ENCODE peak calls at places on chromosomes 3 and 15, in four cellular contexts. One of them, this sample, is unnamed.

GRCh38 chr3:21705769-21706168 is 45.2 kb downstream of the ZNF385D start:
- DNase-seq in K562: no peak
- DNase-seq in SK-N-SH: no peak
- DNase-seq in WTC11: no peak
- DNase-seq in this sample: no peak

GRCh38 chr3:124084398-124084881 is 92.5 kb upstream of the ROPN1 start:
- DNase-seq in SK-N-SH: no peak
- DNase-seq in K562: no peak
- DNase-seq in WTC11: no peak
- DNase-seq in this sample: no peak

GRCh38 chr3:45687828-45688193 is 1.4 kb upstream of the SACM1L start:
- DNase-seq in K562: no peak
- DNase-seq in WTC11: no peak
- DNase-seq in SK-N-SH: no peak
- DNase-seq in this sample: no peak

GRCh38 chr3:45054196-45054857 is 28.2 kb downstream of the CLEC3B start:
- DNase-seq in K562: no peak
- DNase-seq in SK-N-SH: no peak
- DNase-seq in WTC11: no peak
- DNase-seq in this sample: no peak

GRCh38 chr15:68797157-68797556 is 23.5 kb downstream of the ANP32A start:
- DNase-seq in K562: no peak
- DNase-seq in SK-N-SH: no peak
- DNase-seq in WTC11: no peak
- DNase-seq in this sample: no peak

GRCh38 chr15:85750319-85750806 is 44.4 kb downstream of the KLHL25 start:
- DNase-seq in WTC11: no peak
- DNase-seq in SK-N-SH: no peak
- DNase-seq in K562: no peak
- DNase-seq in this sample: no peak

GRCh38 chr15:68642491-68642845 is 63.7 kb downstream of the CORO2B start:
- DNase-seq in WTC11: no peak
- DNase-seq in SK-N-SH: no peak
- DNase-seq in K562: no peak
- DNase-seq in this sample: no peak

GRCh38 chr3:157045238-157045860 is 114.6 kb downstream of the CCNL1 start:
- DNase-seq in WTC11: peak; percentile 36
- DNase-seq in SK-N-SH: no peak
- DNase-seq in K562: peak; percentile 15
- DNase-seq in this sample: no peak

GRCh38 chr3:60217156-60217911 is 1033.9 kb downstream of the FHIT start:
- DNase-seq in SK-N-SH: no peak
- DNase-seq in K562: no peak
- DNase-seq in WTC11: no peak
- DNase-seq in this sample: no peak

GRCh38 chr3:104273046-104273649 is 1093.6 kb upstream of the ALCAM start:
- DNase-seq in K562: no peak
- DNase-seq in WTC11: no peak
- DNase-seq in SK-N-SH: no peak
- DNase-seq in this sample: no peak

GRCh38 chr3:196974661-196975060 is 6.0 kb upstream of the PIGZ start:
- DNase-seq in K562: no peak
- DNase-seq in SK-N-SH: no peak
- DNase-seq in WTC11: no peak
- DNase-seq in this sample: no peak

GRCh38 chr3:49867871-49868321 is 1.8 kb downstream of the CAMKV start:
- DNase-seq in SK-N-SH: no peak
- DNase-seq in K562: peak; percentile 46
- DNase-seq in WTC11: peak; percentile 78
- DNase-seq in this sample: no peak

GRCh38 chr15:39358441-39359041 is 222.3 kb upstream of the THBS1 start:
- DNase-seq in WTC11: no peak
- DNase-seq in K562: peak; percentile 63
- DNase-seq in SK-N-SH: no peak
- DNase-seq in this sample: no peak

GRCh38 chr3:42780398-42780797 is 7.3 kb upstream of the CCDC13 start:
- DNase-seq in K562: no peak
- DNase-seq in WTC11: no peak
- DNase-seq in SK-N-SH: no peak
- DNase-seq in this sample: no peak

GRCh38 chr3:142448424-142448823 is 587 bp upstream of the XRN1 start:
- DNase-seq in SK-N-SH: peak; percentile 42
- DNase-seq in WTC11: no peak
- DNase-seq in K562: peak; percentile 30
- DNase-seq in this sample: no peak

GRCh38 chr15:31239409-31239808 is 87.2 kb upstream of the KLF13 start:
- DNase-seq in WTC11: no peak
- DNase-seq in K562: no peak
- DNase-seq in SK-N-SH: no peak
- DNase-seq in this sample: no peak

GRCh38 chr3:12049675-12050074 is 45.5 kb downstream of the SYN2 start:
- DNase-seq in K562: no peak
- DNase-seq in WTC11: no peak
- DNase-seq in SK-N-SH: no peak
- DNase-seq in this sample: no peak

GRCh38 chr3:135041586-135041985 is 246.5 kb downstream of the EPHB1 start:
- DNase-seq in K562: no peak
- DNase-seq in SK-N-SH: no peak
- DNase-seq in WTC11: no peak
- DNase-seq in this sample: no peak

GRCh38 chr3:73215286-73215685 is 153.8 kb downstream of the EBLN2 start:
- DNase-seq in WTC11: no peak
- DNase-seq in SK-N-SH: no peak
- DNase-seq in K562: no peak
- DNase-seq in this sample: no peak

GRCh38 chr3:68878322-68878721 is 54.0 kb downstream of the TAFA4 start:
- DNase-seq in SK-N-SH: peak; percentile 5
- DNase-seq in K562: peak; percentile 10
- DNase-seq in WTC11: no peak
- DNase-seq in this sample: no peak

GRCh38 chr3:187063286-187064081 is 75.8 kb downstream of the RPL39L start:
- DNase-seq in SK-N-SH: no peak
- DNase-seq in WTC11: no peak
- DNase-seq in K562: no peak
- DNase-seq in this sample: no peak

GRCh38 chr3:110352841-110353595 is 718.6 kb upstream of the NECTIN3 start:
- DNase-seq in K562: no peak
- DNase-seq in SK-N-SH: no peak
- DNase-seq in WTC11: no peak
- DNase-seq in this sample: no peak

GRCh38 chr15:65249641-65250040 is 37.0 kb downstream of the PARP16 start:
- DNase-seq in SK-N-SH: no peak
- DNase-seq in K562: no peak
- DNase-seq in WTC11: no peak
- DNase-seq in this sample: peak; percentile 38
- TF ChIP-seq USF1 in SK-N-SH: no peak
- TF ChIP-seq USF1 in K562: no peak
- TF ChIP-seq USF1 in WTC11: no peak
- TF ChIP-seq USF1 in this sample: no peak

GRCh38 chr15:79035111-79035601 is 55.4 kb downstream of the RASGRF1 start:
- DNase-seq in K562: no peak
- DNase-seq in WTC11: no peak
- DNase-seq in SK-N-SH: peak; percentile 73
- DNase-seq in this sample: peak; percentile 31
- TF ChIP-seq USF1 in K562: no peak
- TF ChIP-seq USF1 in WTC11: no peak
- TF ChIP-seq USF1 in SK-N-SH: no peak
- TF ChIP-seq USF1 in this sample: no peak

GRCh38 chr15:65076486-65077290 is at the start of gene KBTBD13:
- DNase-seq in K562: no peak
- DNase-seq in SK-N-SH: no peak
- DNase-seq in WTC11: no peak
- DNase-seq in this sample: no peak

GRCh38 chr15:65077291-65077980 is 890 bp downstream of the KBTBD13 start:
- DNase-seq in WTC11: no peak
- DNase-seq in SK-N-SH: no peak
- DNase-seq in K562: no peak
- DNase-seq in this sample: no peak

GRCh38 chr15:65079580-65079979 is 3.0 kb downstream of the KBTBD13 start:
- DNase-seq in SK-N-SH: no peak
- DNase-seq in WTC11: no peak
- DNase-seq in K562: no peak
- DNase-seq in this sample: no peak

GRCh38 chr15:65081270-65081669 is 4.7 kb downstream of the KBTBD13 start:
- DNase-seq in SK-N-SH: no peak
- DNase-seq in WTC11: no peak
- DNase-seq in K562: no peak
- DNase-seq in this sample: no peak

DNA sequence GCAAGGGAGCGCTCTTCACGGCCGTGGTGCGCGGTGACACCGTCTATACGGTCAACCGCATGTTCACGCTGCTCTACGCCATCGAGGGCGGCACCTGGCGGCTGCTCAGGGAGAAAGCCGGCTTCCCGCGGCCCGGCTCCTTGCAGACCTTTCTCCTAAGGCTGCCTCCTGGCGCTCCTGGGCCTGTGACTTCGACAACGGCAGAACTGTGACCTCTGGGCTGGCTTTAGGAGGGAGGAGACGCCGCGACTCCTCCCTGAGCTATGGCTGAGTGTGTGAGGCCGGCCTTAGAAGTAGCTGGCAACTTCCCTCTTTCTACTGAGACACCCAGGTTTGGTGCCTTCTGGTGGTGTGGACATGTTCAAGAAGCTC is 1.4 kb downstream of the KBTBD13 start:
- DNase-seq in SK-N-SH: peak; percentile 61
- DNase-seq in WTC11: peak; percentile 86
- DNase-seq in K562: no peak
- DNase-seq in this sample: no peak
- TF ChIP-seq USF1 in SK-N-SH: no peak
- TF ChIP-seq USF1 in WTC11: no peak
- TF ChIP-seq USF1 in K562: no peak
- TF ChIP-seq USF1 in this sample: no peak

GRCh38 chr15:43879386-43880355 is 52.9 kb downstream of the WDR76 start:
- DNase-seq in K562: no peak
- DNase-seq in WTC11: no peak
- DNase-seq in SK-N-SH: no peak
- DNase-seq in this sample: no peak

GRCh38 chr15:43880406-43881184 is 53.8 kb downstream of the WDR76 start:
- DNase-seq in WTC11: no peak
- DNase-seq in K562: no peak
- DNase-seq in SK-N-SH: no peak
- DNase-seq in this sample: no peak

GRCh38 chr15:43878466-43878865 is 51.7 kb downstream of the WDR76 start:
- DNase-seq in K562: no peak
- DNase-seq in SK-N-SH: no peak
- DNase-seq in WTC11: no peak
- DNase-seq in this sample: no peak

GRCh38 chr15:43883571-43883970 is 56.8 kb downstream of the WDR76 start:
- DNase-seq in SK-N-SH: no peak
- DNase-seq in WTC11: no peak
- DNase-seq in K562: no peak
- DNase-seq in this sample: no peak

GRCh38 chr15:43881944-43882343 is 55.1 kb downstream of the WDR76 start:
- DNase-seq in SK-N-SH: no peak
- DNase-seq in K562: no peak
- DNase-seq in WTC11: peak; percentile 67
- DNase-seq in this sample: no peak
- TF ChIP-seq USF1 in SK-N-SH: no peak
- TF ChIP-seq USF1 in K562: no peak
- TF ChIP-seq USF1 in WTC11: no peak
- TF ChIP-seq USF1 in this sample: no peak

GRCh38 chr15:74489518-74490338 is 28.8 kb upstream of the UBL7 start:
- DNase-seq in SK-N-SH: peak; percentile 88
- DNase-seq in WTC11: peak; percentile 84
- DNase-seq in K562: peak; percentile 84
- DNase-seq in this sample: peak; percentile 53
- TF ChIP-seq USF1 in SK-N-SH: no peak
- TF ChIP-seq USF1 in WTC11: no peak
- TF ChIP-seq USF1 in K562: no peak
- TF ChIP-seq USF1 in this sample: no peak

GRCh38 chr3:99895106-99895705 is 77.5 kb downstream of the CMSS1 start:
- DNase-seq in K562: no peak
- DNase-seq in SK-N-SH: no peak
- DNase-seq in WTC11: no peak
- DNase-seq in this sample: no peak
- TF ChIP-seq USF1 in K562: no peak
- TF ChIP-seq USF1 in SK-N-SH: no peak
- TF ChIP-seq USF1 in WTC11: no peak
- TF ChIP-seq USF1 in this sample: no peak

DNA sequence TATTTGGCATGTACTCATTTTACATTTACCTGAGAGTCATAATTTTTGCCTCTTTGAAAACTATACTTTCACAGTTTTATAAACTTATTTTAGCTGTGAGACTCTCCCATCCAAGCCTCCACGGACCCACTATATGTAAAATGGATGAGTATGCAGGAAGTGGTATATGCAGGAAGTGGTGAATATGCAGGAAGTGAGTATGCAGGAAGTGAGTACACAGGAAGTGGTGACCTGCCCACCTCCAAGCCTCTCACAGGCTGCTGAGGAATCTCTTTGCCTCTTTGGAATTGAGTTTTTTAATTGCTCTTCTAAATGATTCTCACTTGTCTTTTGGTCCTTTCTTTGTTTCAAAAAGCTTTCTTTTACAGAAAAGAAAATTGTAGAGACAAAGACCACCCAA is 85.2 kb downstream of the KBTBD8 start:
- DNase-seq in K562: no peak
- DNase-seq in WTC11: no peak
- DNase-seq in SK-N-SH: no peak
- DNase-seq in this sample: peak; percentile 7
- TF ChIP-seq USF1 in K562: no peak
- TF ChIP-seq USF1 in WTC11: no peak
- TF ChIP-seq USF1 in SK-N-SH: no peak
- TF ChIP-seq USF1 in this sample: no peak

DNA sequence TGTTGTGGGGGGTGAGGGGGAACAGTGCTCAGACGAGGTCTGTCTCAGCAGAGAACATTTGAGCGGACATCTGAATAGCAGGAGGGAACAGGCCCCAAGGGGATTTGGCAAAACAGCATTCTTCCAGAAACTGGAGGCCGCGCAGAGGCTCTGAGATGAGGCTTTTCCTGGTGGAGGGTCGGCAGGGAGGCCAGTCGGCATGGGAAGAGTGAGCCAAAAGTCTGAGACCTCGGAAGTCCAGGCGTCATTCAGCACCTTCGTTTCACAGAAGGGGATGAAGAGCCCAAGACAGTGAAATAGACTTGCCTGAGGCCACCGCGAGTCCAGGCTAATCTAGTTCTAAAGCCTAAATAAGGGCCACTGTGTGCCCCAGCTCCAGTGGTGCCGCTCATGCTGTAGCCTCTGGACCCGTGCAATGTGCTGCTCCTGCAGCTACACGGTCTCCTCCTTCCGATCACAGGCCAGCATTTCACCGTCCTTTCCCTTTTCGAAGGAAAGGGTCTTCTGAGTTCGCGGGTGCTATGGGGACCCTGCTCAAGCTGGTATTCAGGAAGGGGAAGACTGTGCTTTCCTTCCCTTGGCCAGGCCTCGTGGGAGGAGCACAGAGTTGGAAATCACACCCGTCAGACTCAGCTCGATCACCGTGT is 24.4 kb downstream of the LSM3 start:
- DNase-seq in WTC11: no peak
- DNase-seq in SK-N-SH: no peak
- DNase-seq in K562: no peak
- DNase-seq in this sample: no peak
- TF ChIP-seq USF1 in WTC11: no peak
- TF ChIP-seq USF1 in SK-N-SH: no peak
- TF ChIP-seq USF1 in K562: no peak
- TF ChIP-seq USF1 in this sample: no peak